ENCODE peak calls at places on chromosomes 12 and 14, in nine cellular contexts. U, O, A, T, R, X, N, Q and F are unnamed samples.

GRCh38 chr14:106879241-106879640 is 1352.9 kb downstream of the TMEM121 start:
- DNase-seq in A (no peak), U (no peak), R (no peak), Q (no peak), N (no peak), O (no peak), X (peak), T (peak), F (peak)

GRCh38 chr12:103102225-103102744 is 144.8 kb downstream of the ASCL1 start:
- DNase-seq in A (no peak), O (no peak), N (no peak), R (no peak), Q (no peak), X (no peak), U (no peak), T (no peak), F (no peak)

GRCh38 chr12:113407931-113408585 is 4.4 kb upstream of the SDS start:
- DNase-seq in U (peak), N (no peak), O (no peak), Q (no peak), X (no peak), R (no peak), T (no peak), A (no peak), F (peak)

GRCh38 chr12:8038659-8039114 is 6.2 kb downstream of the FOXJ2 start:
- DNase-seq in N (no peak), T (peak), O (no peak), U (peak), R (peak), A (no peak), Q (no peak), X (peak), F (peak)

GRCh38 chr12:14260011-14260993 is 105.2 kb upstream of the ATF7IP start:
- DNase-seq in Q (peak), X (peak), A (peak), O (peak), U (peak), T (peak), N (peak), R (peak), F (peak)

GRCh38 chr12:1821805-1822204 is 1.4 kb downstream of the LRTM2 start:
- DNase-seq in T (peak), O (no peak), N (no peak), A (no peak), R (no peak), Q (no peak), U (no peak), X (no peak), F (peak)

GRCh38 chr14:60590907-60591510 is 58.3 kb downstream of the SIX1 start:
- DNase-seq in X (no peak), N (no peak), T (no peak), O (no peak), U (no peak), A (no peak), Q (no peak), R (peak), F (no peak)

GRCh38 chr12:103882861-103883596 is 42.0 kb upstream of the NT5DC3 start:
- DNase-seq in A (no peak), N (no peak), R (no peak), T (no peak), Q (no peak), X (no peak), U (no peak), O (no peak), F (no peak)

GRCh38 chr14:69376439-69376838 is 21.7 kb downstream of the ERH start:
- DNase-seq in N (no peak), A (no peak), Q (no peak), T (no peak), O (no peak), R (no peak), X (no peak), U (no peak), F (no peak)

GRCh38 chr12:75852143-75852542 is 179.4 kb downstream of the PHLDA1 start:
- DNase-seq in A (no peak), T (no peak), O (no peak), R (no peak), N (no peak), U (no peak), X (no peak), Q (no peak), F (no peak)

GRCh38 chr12:75977590-75977951 is 54.0 kb downstream of the PHLDA1 start:
- DNase-seq in A (no peak), X (no peak), Q (no peak), R (no peak), N (no peak), O (no peak), U (no peak), T (no peak), F (no peak)

GRCh38 chr12:13223176-13223806 is 26.8 kb downstream of the EMP1 start:
- DNase-seq in R (no peak), O (no peak), T (no peak), N (no peak), A (no peak), X (no peak), U (no peak), Q (no peak), F (no peak)

GRCh38 chr12:89504560-89505346 is 19.8 kb downstream of the GALNT4 start:
- DNase-seq in U (no peak), X (no peak), A (no peak), O (no peak), N (no peak), Q (no peak), T (no peak), R (no peak), F (no peak)

GRCh38 chr14:93954900-93955891 is 21.2 kb downstream of the ASB2 start:
- DNase-seq in U (no peak), T (no peak), N (no peak), A (no peak), Q (no peak), X (no peak), R (no peak), O (peak), F (no peak)

GRCh38 chr12:94182971-94183701 is 34.8 kb downstream of the PLXNC1 start:
- DNase-seq in U (no peak), A (no peak), O (no peak), R (no peak), T (no peak), X (no peak), N (no peak), Q (no peak), F (no peak)

GRCh38 chr12:50072198-50072907 is 12.8 kb upstream of the SMARCD1 start:
- DNase-seq in T (peak), A (no peak), Q (no peak), O (no peak), R (no peak), X (no peak), N (no peak), U (no peak), F (no peak)

GRCh38 chr12:104643093-104643646 is 186.4 kb downstream of the CHST11 start:
- DNase-seq in O (no peak), T (no peak), A (no peak), R (no peak), X (no peak), N (no peak), Q (no peak), U (no peak), F (no peak)

GRCh38 chr12:103626498-103626897 is 39.4 kb downstream of the STAB2 start:
- DNase-seq in T (no peak), U (peak), Q (no peak), A (peak), X (peak), N (no peak), R (peak), O (no peak), F (peak)

GRCh38 chr12:52119398-52120254 is 40.1 kb downstream of the SMIM41 start:
- DNase-seq in N (no peak), A (no peak), R (no peak), O (no peak), T (peak), X (peak), U (no peak), Q (peak), F (peak)

GRCh38 chr12:30968211-30968610 is 41.7 kb downstream of the TSPAN11 start:
- DNase-seq in Q (no peak), N (no peak), R (no peak), A (no peak), X (no peak), T (no peak), U (no peak), O (no peak), F (no peak)

GRCh38 chr12:82225871-82226270 is 132.3 kb downstream of the CCDC59 start:
- DNase-seq in T (no peak), A (no peak), U (no peak), R (no peak), O (no peak), N (no peak), Q (no peak), X (no peak), F (no peak)

GRCh38 chr14:71762575-71762974 is 169.7 kb upstream of the RGS6 start:
- DNase-seq in Q (no peak), T (no peak), R (no peak), U (no peak), X (no peak), A (no peak), O (no peak), N (no peak), F (no peak)

GRCh38 chr14:39351708-39352107 is 80.5 kb downstream of the FBXO33 start:
- DNase-seq in N (no peak), Q (no peak), A (no peak), O (no peak), U (no peak), T (no peak), R (no peak), X (no peak), F (no peak)

GRCh38 chr12:121794532-121795028 is 1.1 kb upstream of the RHOF start:
- DNase-seq in N (peak), O (no peak), R (no peak), X (peak), A (no peak), T (peak), U (peak), Q (no peak), F (no peak)
- TF ChIP-seq POLR2A in N (no peak), O (no peak), R (no peak), X (no peak), A (no peak), T (peak), U (no peak), Q (no peak), F (peak)

GRCh38 chr12:124457287-124458219 is 109.9 kb downstream of the NCOR2 start:
- DNase-seq in Q (peak), U (peak), O (peak), N (peak), X (no peak), T (no peak), R (peak), A (peak), F (peak)
- TF ChIP-seq POLR2A in Q (no peak), U (no peak), O (no peak), N (no peak), X (no peak), T (no peak), R (no peak), A (no peak), F (no peak)

GRCh38 chr12:96192926-96193573 is 1.1 kb upstream of the ELK3 start:
- DNase-seq in X (no peak), A (no peak), O (no peak), N (no peak), T (no peak), Q (no peak), U (no peak), R (no peak), F (no peak)

GRCh38 chr12:96194572-96194889 is 356 bp downstream of the ELK3 start:
- DNase-seq in A (no peak), T (no peak), X (no peak), O (no peak), Q (no peak), N (no peak), R (no peak), U (no peak), F (no peak)

GRCh38 chr12:96194901-96195844 is 998 bp downstream of the ELK3 start:
- DNase-seq in A (no peak), Q (no peak), O (no peak), R (peak), T (peak), X (peak), N (peak), U (peak), F (peak)

GRCh38 chr12:96195845-96196451 is 1.8 kb downstream of the ELK3 start:
- DNase-seq in A (no peak), O (no peak), T (no peak), R (no peak), U (no peak), Q (no peak), X (no peak), N (no peak), F (peak)

GRCh38 chr12:96193725-96194571 is at the start of gene ELK3:
- DNase-seq in X (peak), O (no peak), A (peak), Q (peak), U (peak), T (peak), N (peak), R (peak), F (peak)
- TF ChIP-seq POLR2A in X (peak), O (no peak), A (no peak), Q (no peak), U (peak), T (peak), N (no peak), R (peak), F (no peak)

GRCh38 chr12:6078378-6079083 is 45.9 kb downstream of the VWF start:
- DNase-seq in Q (no peak), T (no peak), O (no peak), N (no peak), A (no peak), R (no peak), U (no peak), X (no peak), F (no peak)
- TF ChIP-seq POLR2A in Q (no peak), T (no peak), O (no peak), N (no peak), A (no peak), R (no peak), U (no peak), X (no peak), F (no peak)